ENCODE peak calls at places on chromosomes 1 and 21, in five cellular contexts. H, R, C, I and G are unnamed samples.

GRCh38 chr1:212987702-212988322 is 27.9 kb downstream of the ANGEL2 start:
- DNase-seq in H (no peak), R (no peak), C (no peak), I (no peak), G (no peak)

GRCh38 chr1:84433253-84434080 is 35.2 kb downstream of the DNASE2B start:
- DNase-seq in H (peak; percentile 82), R (peak; percentile 65), C (peak; percentile 53), I (peak; percentile 33), G (no peak)

GRCh38 chr21:36859744-36860501 is 106.5 kb downstream of the HLCS start:
- DNase-seq in H (peak; percentile 69), R (peak; percentile 90), C (peak; percentile 88), I (peak; percentile 63), G (no peak)

GRCh38 chr1:12167493-12168429 is 970 bp downstream of the TNFRSF1B start:
- DNase-seq in H (peak; percentile 32), R (no peak), C (no peak), I (no peak), G (no peak)

GRCh38 chr1:69290266-69290665 is 277.5 kb upstream of the LRRC7 start:
- DNase-seq in H (peak; percentile 30), R (no peak), C (no peak), I (no peak), G (no peak)

GRCh38 chr1:68291763-68292384 is 59.6 kb upstream of the WLS start:
- DNase-seq in H (peak; percentile 27), R (no peak), C (no peak), I (no peak), G (no peak)

GRCh38 chr1:183652107-183652506 is 1.0 kb downstream of the APOBEC4 start:
- DNase-seq in H (no peak), R (no peak), C (no peak), I (no peak), G (no peak)

GRCh38 chr1:20421441-20421840 is 64.6 kb downstream of the CAMK2N1 start:
- DNase-seq in H (no peak), R (no peak), C (no peak), I (no peak), G (no peak)

GRCh38 chr1:37323486-37324377 is 150.6 kb upstream of the ZC3H12A start:
- DNase-seq in H (no peak), R (no peak), C (no peak), I (peak; percentile 36), G (no peak)

GRCh38 chr21:34889537-34890257 is 159.4 kb downstream of the RUNX1 start:
- DNase-seq in H (peak; percentile 80), R (peak; percentile 90), C (peak; percentile 65), I (peak; percentile 52), G (no peak)

GRCh38 chr1:245131026-245131393 is 23.8 kb upstream of the KIF26B start:
- DNase-seq in H (no peak), R (no peak), C (no peak), I (no peak), G (no peak)

GRCh38 chr1:45772971-45773370 is 22.5 kb upstream of the IPP start:
- DNase-seq in H (no peak), R (no peak), C (no peak), I (no peak), G (no peak)

GRCh38 chr1:224856973-224857372 is 72.5 kb upstream of the DNAH14 start:
- DNase-seq in H (no peak), R (no peak), C (no peak), I (no peak), G (no peak)

GRCh38 chr1:47951545-47952235 is 45.5 kb downstream of the TRABD2B start:
- DNase-seq in H (no peak), R (no peak), C (no peak), I (no peak), G (no peak)

GRCh38 chr1:55713516-55713915 is 498.4 kb upstream of the USP24 start:
- DNase-seq in H (no peak), R (no peak), C (no peak), I (no peak), G (no peak)
- H3K4me1 ChIP-seq in H (no peaks in the 10 kb centered on the region), R (no peaks in the 10 kb centered on the region), C (no peaks in the 10 kb centered on the region), I (peaks cover 10% of the 10 kb centered on the region), G (peaks cover 17% of the 10 kb centered on the region)

GRCh38 chr1:220877348-220878095 is 1.7 kb upstream of the HLX start:
- DNase-seq in H (peak; percentile 70), R (no peak), C (no peak), I (no peak), G (no peak)

GRCh38 chr1:220875233-220875632 is 4.0 kb upstream of the HLX start:
- DNase-seq in H (no peak), R (no peak), C (no peak), I (no peak), G (no peak)

GRCh38 chr1:220879090-220879508 is at the start of gene HLX:
- DNase-seq in H (peak; percentile 98), R (peak; percentile 78), C (peak; percentile 95), I (peak; percentile 98), G (peak; percentile 77)

GRCh38 chr1:220878223-220879081 is 791 bp upstream of the HLX start:
- DNase-seq in H (peak; percentile 81), R (peak; percentile 44), C (peak; percentile 42), I (no peak), G (no peak)

GRCh38 chr1:220876511-220877347 is 2.5 kb upstream of the HLX start:
- DNase-seq in H (peak; percentile 83), R (no peak), C (peak; percentile 81), I (no peak), G (no peak)
- H3K4me1 ChIP-seq in H (peaks cover 13% of the 10 kb centered on the region), R (peaks cover 15% of the 10 kb centered on the region), C (peaks cover 22% of the 10 kb centered on the region), I (peaks cover 36% of the 10 kb centered on the region), G (no peaks in the 10 kb centered on the region)

GRCh38 chr1:1245840-1246205 is 699 bp downstream of the C1QTNF12 start:
- DNase-seq in H (no peak), R (no peak), C (no peak), I (no peak), G (no peak)
- H3K4me1 ChIP-seq in H (peaks cover 36% of the 10 kb centered on the region), R (peaks cover 6% of the 10 kb centered on the region), C (no peaks in the 10 kb centered on the region), I (peaks cover 10% of the 10 kb centered on the region), G (no peaks in the 10 kb centered on the region)

DNA sequence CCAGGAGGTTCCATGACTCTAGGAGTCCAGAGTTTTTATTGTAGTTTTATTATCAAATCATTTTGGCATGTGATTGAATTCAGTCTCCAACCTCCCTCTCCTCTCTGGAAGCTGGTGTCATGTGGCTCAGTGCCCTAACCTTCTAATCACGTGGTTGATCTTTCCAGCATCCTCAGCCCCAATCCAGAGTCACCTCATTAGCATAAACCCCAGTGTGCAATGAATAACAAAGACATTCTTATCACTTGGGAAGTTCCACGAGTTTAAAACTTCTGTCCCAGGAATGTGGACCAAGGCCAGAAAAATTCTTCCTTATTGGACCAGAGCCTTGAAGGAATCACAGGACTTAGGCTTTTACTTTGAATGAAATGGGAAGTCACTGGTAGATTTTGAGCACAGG is 52.2 kb downstream of the KIRREL1 start:
- DNase-seq in H (peak; percentile 67), R (no peak), C (peak; percentile 44), I (no peak), G (no peak)
- H3K4me1 ChIP-seq in H (peaks cover 37% of the 10 kb centered on the region), R (peaks cover 5% of the 10 kb centered on the region), C (peaks cover 2% of the 10 kb centered on the region), I (no peaks in the 10 kb centered on the region), G (peaks cover 75% of the 10 kb centered on the region)

GRCh38 chr1:180643693-180644092 is 11.9 kb downstream of the XPR1 start:
- DNase-seq in H (peak; percentile 16), R (no peak), C (peak; percentile 56), I (no peak), G (no peak)

GRCh38 chr1:180642781-180643180 is 11.0 kb downstream of the XPR1 start:
- DNase-seq in H (no peak), R (no peak), C (no peak), I (no peak), G (no peak)

GRCh38 chr1:180644526-180645206 is 12.8 kb downstream of the XPR1 start:
- DNase-seq in H (no peak), R (no peak), C (no peak), I (no peak), G (no peak)

GRCh38 chr1:180646093-180646492 is 14.3 kb downstream of the XPR1 start:
- DNase-seq in H (no peak), R (no peak), C (no peak), I (no peak), G (no peak)

DNA sequence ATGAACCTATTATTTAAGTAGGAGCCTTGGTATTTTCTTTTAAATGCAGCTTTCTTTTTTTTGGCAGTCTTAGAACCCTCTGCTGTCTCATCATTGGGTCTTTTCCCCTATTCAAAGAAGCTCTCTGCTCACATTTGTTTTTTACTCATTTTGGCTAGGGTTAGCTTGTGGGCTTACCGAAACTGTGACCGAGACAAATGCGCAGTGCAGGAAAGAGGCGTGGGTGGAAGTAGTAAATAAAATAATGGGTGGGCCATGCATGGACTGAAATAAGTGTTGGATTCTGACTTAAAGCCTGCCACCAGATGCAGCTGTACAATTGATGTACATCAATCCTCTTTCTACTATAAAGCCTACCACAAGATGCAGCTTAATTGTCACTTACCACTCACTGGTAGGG is 14.7 kb downstream of the XPR1 start:
- DNase-seq in H (no peak), R (no peak), C (no peak), I (no peak), G (no peak)
- H3K4me1 ChIP-seq in H (no peaks in the 10 kb centered on the region), R (no peaks in the 10 kb centered on the region), C (peaks cover 8% of the 10 kb centered on the region), I (peaks cover 10% of the 10 kb centered on the region), G (peaks cover 3% of the 10 kb centered on the region)

DNA sequence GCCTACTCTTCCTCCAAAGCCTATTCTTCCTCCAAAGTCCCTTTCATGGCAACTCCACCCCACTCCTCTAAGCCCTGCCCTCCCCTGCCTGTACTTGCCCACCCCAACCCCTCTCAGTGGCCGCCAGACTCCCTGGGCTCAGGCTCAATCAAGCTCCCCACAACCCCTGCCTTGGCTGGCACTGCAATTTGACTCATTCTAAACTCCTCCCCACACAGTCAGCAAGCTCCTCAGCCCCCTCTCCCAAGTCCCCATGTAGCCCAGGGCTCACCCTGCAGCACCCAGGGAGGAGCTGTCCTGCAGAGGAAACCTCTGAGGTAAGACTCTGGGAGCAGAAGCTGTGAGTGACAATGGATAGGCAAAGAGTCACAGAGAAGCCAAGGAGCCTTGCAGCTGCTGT is 3.6 kb upstream of the VSIG8 start:
- DNase-seq in H (no peak), R (no peak), C (no peak), I (no peak), G (no peak)
- H3K4me1 ChIP-seq in H (peaks cover 25% of the 10 kb centered on the region), R (peaks cover 13% of the 10 kb centered on the region), C (peaks cover 10% of the 10 kb centered on the region), I (peaks cover 3% of the 10 kb centered on the region), G (no peaks in the 10 kb centered on the region)

GRCh38 chr1:111216751-111217150 is 10.8 kb upstream of the CHI3L2 start:
- DNase-seq in H (no peak), R (no peak), C (no peak), I (no peak), G (no peak)

GRCh38 chr1:111214884-111215283 is 12.6 kb upstream of the CHI3L2 start:
- DNase-seq in H (no peak), R (no peak), C (no peak), I (no peak), G (no peak)

GRCh38 chr1:111212634-111213335 is 12.3 kb upstream of the DENND2D start:
- DNase-seq in H (no peak), R (no peak), C (no peak), I (no peak), G (no peak)

GRCh38 chr1:111214086-111214801 is 13.3 kb upstream of the CHI3L2 start:
- DNase-seq in H (no peak), R (no peak), C (no peak), I (no peak), G (no peak)

GRCh38 chr1:111213412-111213811 is 13.0 kb upstream of the DENND2D start:
- DNase-seq in H (no peak), R (no peak), C (no peak), I (no peak), G (no peak)
- H3K4me1 ChIP-seq in H (peaks cover 2% of the 10 kb centered on the region), R (no peaks in the 10 kb centered on the region), C (no peaks in the 10 kb centered on the region), I (no peaks in the 10 kb centered on the region), G (no peaks in the 10 kb centered on the region)

GRCh38 chr1:1303736-1304135 is 4.0 kb downstream of the ACAP3 start:
- DNase-seq in H (no peak), R (no peak), C (no peak), I (no peak), G (no peak)
- H3K4me1 ChIP-seq in H (peaks cover 51% of the 10 kb centered on the region), R (peaks cover 28% of the 10 kb centered on the region), C (peaks cover 36% of the 10 kb centered on the region), I (peaks cover 33% of the 10 kb centered on the region), G (peaks cover 29% of the 10 kb centered on the region)